ENCODE peak calls at places on chromosomes 4 and X, in six cellular contexts. One of them, this sample, is unnamed.

GRCh38 chr4:154928640-154929257 is 147.7 kb downstream of the RBM46 start:
- DNase-seq in NCI-H69: peak
- DNase-seq in GM04504: peak
- DNase-seq in GM12865: no peak
- DNase-seq in WTC11: peak
- DNase-seq in AG08396: peak
- DNase-seq in this sample: no peak

GRCh38 chr4:174255790-174256189 is 27.7 kb downstream of the FBXO8 start:
- DNase-seq in NCI-H69: peak
- DNase-seq in GM04504: no peak
- DNase-seq in GM12865: no peak
- DNase-seq in WTC11: no peak
- DNase-seq in AG08396: peak
- DNase-seq in this sample: no peak

GRCh38 chr4:600166-600565 is 24.1 kb upstream of the TMEM271 start:
- DNase-seq in NCI-H69: no peak
- DNase-seq in GM04504: no peak
- DNase-seq in GM12865: no peak
- DNase-seq in WTC11: no peak
- DNase-seq in AG08396: no peak
- DNase-seq in this sample: no peak

GRCh38 chrX:101619336-101619735 is 1.5 kb upstream of the ARMCX6 start:
- DNase-seq in NCI-H69: peak
- DNase-seq in GM04504: no peak
- DNase-seq in GM12865: peak
- DNase-seq in WTC11: peak
- DNase-seq in AG08396: no peak
- DNase-seq in this sample: peak

GRCh38 chr4:128601992-128602695 is 207.4 kb upstream of the JADE1 start:
- DNase-seq in NCI-H69: peak
- DNase-seq in GM04504: peak
- DNase-seq in GM12865: no peak
- DNase-seq in WTC11: no peak
- DNase-seq in AG08396: no peak
- DNase-seq in this sample: no peak

GRCh38 chr4:1300466-1301455 is 11.1 kb downstream of the MAEA start:
- DNase-seq in NCI-H69: no peak
- DNase-seq in GM04504: no peak
- DNase-seq in GM12865: no peak
- DNase-seq in WTC11: no peak
- DNase-seq in AG08396: peak
- DNase-seq in this sample: no peak

GRCh38 chrX:68415289-68415688 is 18.0 kb downstream of the OPHN1 start:
- DNase-seq in NCI-H69: no peak
- DNase-seq in GM04504: peak
- DNase-seq in GM12865: no peak
- DNase-seq in WTC11: no peak
- DNase-seq in AG08396: peak
- DNase-seq in this sample: no peak

GRCh38 chrX:23554304-23554703 is 113.0 kb upstream of the PRDX4 start:
- DNase-seq in NCI-H69: peak
- DNase-seq in GM04504: peak
- DNase-seq in GM12865: peak
- DNase-seq in WTC11: no peak
- DNase-seq in AG08396: peak
- DNase-seq in this sample: peak

GRCh38 chrX:46180258-46180687 is 364.9 kb downstream of the ZNF674 start:
- DNase-seq in NCI-H69: peak
- DNase-seq in GM04504: peak
- DNase-seq in GM12865: peak
- DNase-seq in WTC11: no peak
- DNase-seq in AG08396: peak
- DNase-seq in this sample: no peak

GRCh38 chr4:166008510-166008909 is 135.5 kb downstream of the TLL1 start:
- DNase-seq in NCI-H69: no peak
- DNase-seq in GM04504: no peak
- DNase-seq in GM12865: no peak
- DNase-seq in WTC11: no peak
- DNase-seq in AG08396: no peak
- DNase-seq in this sample: no peak

GRCh38 chr4:96164814-96165351 is 325.0 kb downstream of the PDHA2 start:
- DNase-seq in NCI-H69: no peak
- DNase-seq in GM04504: no peak
- DNase-seq in GM12865: no peak
- DNase-seq in WTC11: no peak
- DNase-seq in AG08396: peak
- DNase-seq in this sample: no peak

GRCh38 chrX:71586929-71587328 is 8.7 kb downstream of the GCNA start:
- DNase-seq in NCI-H69: no peak
- DNase-seq in GM04504: no peak
- DNase-seq in GM12865: no peak
- DNase-seq in WTC11: no peak
- DNase-seq in AG08396: no peak
- DNase-seq in this sample: no peak

GRCh38 chrX:133373366-133374079 is 41.8 kb downstream of the GPC4 start:
- DNase-seq in NCI-H69: no peak
- DNase-seq in GM04504: no peak
- DNase-seq in GM12865: peak
- DNase-seq in WTC11: no peak
- DNase-seq in AG08396: no peak
- DNase-seq in this sample: no peak

GRCh38 chrX:115562492-115562872 is 1.5 kb downstream of the PLS3 start:
- DNase-seq in NCI-H69: no peak
- DNase-seq in GM04504: no peak
- DNase-seq in GM12865: no peak
- DNase-seq in WTC11: no peak
- DNase-seq in AG08396: peak
- DNase-seq in this sample: no peak

GRCh38 chr4:87865960-87866598 is 33.3 kb downstream of the MEPE start:
- DNase-seq in NCI-H69: no peak
- DNase-seq in GM04504: no peak
- DNase-seq in GM12865: no peak
- DNase-seq in WTC11: peak
- DNase-seq in AG08396: peak
- DNase-seq in this sample: no peak

GRCh38 chrX:115021121-115021520 is 3.7 kb upstream of the IL13RA2 start:
- DNase-seq in NCI-H69: no peak
- DNase-seq in GM04504: no peak
- DNase-seq in GM12865: no peak
- DNase-seq in WTC11: no peak
- DNase-seq in AG08396: no peak
- DNase-seq in this sample: no peak

GRCh38 chrX:117196481-117196880 is 733.7 kb upstream of the CT83 start:
- DNase-seq in NCI-H69: no peak
- DNase-seq in GM04504: no peak
- DNase-seq in GM12865: no peak
- DNase-seq in WTC11: peak
- DNase-seq in AG08396: no peak
- DNase-seq in this sample: no peak

GRCh38 chr4:15003441-15003890 is 1.2 kb downstream of the CPEB2 start:
- DNase-seq in NCI-H69: peak
- DNase-seq in GM04504: no peak
- DNase-seq in GM12865: peak
- DNase-seq in WTC11: peak
- DNase-seq in AG08396: peak
- DNase-seq in this sample: peak

GRCh38 chr4:4417886-4418285 is 31.0 kb downstream of the NSG1 start:
- DNase-seq in NCI-H69: peak
- DNase-seq in GM04504: no peak
- DNase-seq in GM12865: no peak
- DNase-seq in WTC11: no peak
- DNase-seq in AG08396: no peak
- DNase-seq in this sample: no peak